ENCODE peak calls at places on chromosome 21, in seven cellular contexts. Z is activated T-helper 1 cell treated with Interleukin-2 at 50 U/mL for 16 hours; T is lower lobe of right lung; V is tibial artery; W is AG08395; H is activated naive CD8-positive, alpha-beta T cell treated with anti-CD3 and anti-CD28 coated beads, Interleukin-2, amount 50 U/mL, for 24 hours; A is NCI-H1092 treated with DMSO at 0.1 percent for 48 hours. S is an unnamed sample.

GRCh38 chr21:42684109-42684916 is 30.9 kb downstream of the PDE9A start:
- DNase-seq in T (no peak), V (no peak), H (peak; percentile 44), Z (no peak), W (no peak), A (no peak), S (no peak)

GRCh38 chr21:39251326-39251725 is 62.1 kb downstream of the BRWD1 start:
- DNase-seq in W (no peak), H (no peak), T (no peak), Z (no peak), A (peak; percentile 53), V (no peak), S (peak; percentile 28)

GRCh38 chr21:18000961-18001522 is 181.9 kb upstream of the C21orf91 start:
- DNase-seq in W (no peak), V (no peak), Z (no peak), A (no peak), H (no peak), T (no peak), S (no peak)

GRCh38 chr21:41283211-41283818 is 33.3 kb upstream of the FAM3B start:
- DNase-seq in H (peak; percentile 23), W (peak; percentile 89), V (no peak), Z (peak; percentile 8), A (peak; percentile 85), T (no peak), S (peak; percentile 70)

GRCh38 chr21:46145840-46146691 is 9.3 kb downstream of the FTCD start:
- DNase-seq in V (peak; percentile 61), Z (no peak), A (no peak), T (peak; percentile 39), W (no peak), H (no peak), S (no peak)

GRCh38 chr21:34973685-34974084 is 75.4 kb downstream of the RUNX1 start:
- DNase-seq in W (no peak), Z (no peak), V (no peak), A (no peak), H (no peak), T (no peak), S (no peak)

GRCh38 chr21:33658919-33659318 is 16.6 kb downstream of the ITSN1 start:
- DNase-seq in Z (no peak), A (no peak), H (no peak), V (no peak), T (no peak), W (no peak), S (no peak)

GRCh38 chr21:28334407-28334806 is 658.3 kb downstream of the LTN1 start:
- DNase-seq in H (no peak), T (no peak), A (no peak), V (no peak), Z (no peak), W (no peak), S (no peak)

GRCh38 chr21:34606621-34607020 is 8.3 kb downstream of the RCAN1 start:
- DNase-seq in V (no peak), A (no peak), H (no peak), T (no peak), Z (no peak), W (no peak), S (no peak)

GRCh38 chr21:43721225-43721605 is 2.3 kb downstream of the PDXK start:
- DNase-seq in V (no peak), T (no peak), A (no peak), W (no peak), H (no peak), Z (no peak), S (no peak)

GRCh38 chr21:31771685-31772084 is 39.8 kb upstream of the SCAF4 start:
- DNase-seq in A (no peak), V (no peak), W (no peak), T (no peak), H (no peak), Z (no peak), S (no peak)

GRCh38 chr21:30408782-30409494 is 13.1 kb downstream of the KRTAP13-1 start:
- DNase-seq in T (peak; percentile 69), Z (no peak), A (peak; percentile 93), V (no peak), H (peak; percentile 2), W (peak; percentile 1), S (no peak)

GRCh38 chr21:45358261-45358670 is 46.7 kb upstream of the COL18A1 start:
- DNase-seq in V (no peak), T (peak; percentile 38), A (no peak), W (no peak), H (no peak), Z (no peak), S (no peak)

GRCh38 chr21:45556645-45557601 is 14.7 kb upstream of the SLC19A1 start:
- DNase-seq in T (peak; percentile 51), H (no peak), Z (no peak), W (no peak), V (peak; percentile 72), A (no peak), S (no peak)

GRCh38 chr21:44756416-44757185 is 45.0 kb downstream of the UBE2G2 start:
- DNase-seq in W (no peak), V (peak; percentile 37), Z (no peak), A (no peak), H (no peak), T (no peak), S (no peak)

GRCh38 chr21:31683029-31683428 is 23.5 kb downstream of the SOD1 start:
- DNase-seq in W (no peak), H (no peak), Z (no peak), A (no peak), V (no peak), T (no peak), S (no peak)

GRCh38 chr21:44714905-44715304 is 3.5 kb upstream of the TSPEAR start:
- DNase-seq in H (no peak), A (no peak), Z (no peak), T (no peak), V (no peak), W (no peak), S (no peak)

GRCh38 chr21:28705616-28706015 is 287.1 kb downstream of the LTN1 start:
- DNase-seq in A (no peak), W (peak; percentile 4), V (no peak), Z (no peak), T (no peak), H (no peak), S (no peak)

GRCh38 chr21:25551548-25551947 is 55.7 kb downstream of the MRPL39 start:
- DNase-seq in W (no peak), V (no peak), A (no peak), H (no peak), T (no peak), Z (no peak), S (no peak)

GRCh38 chr21:33874161-33874560 is 41.4 kb downstream of the ATP5PO start:
- DNase-seq in A (no peak), Z (no peak), W (no peak), T (no peak), H (no peak), V (no peak), S (no peak)